ENCODE peak calls at places on chromosome 2, in seven cellular contexts. Y, U, G, V, R, W and H are unnamed samples.
A peak's percentile ranks its signal among the peaks of the same experiment; 100 is the strongest.

GRCh38 chr2:795245-796041 is 118.2 kb upstream of the TMEM18 start:
- DNase-seq in Y (no peak), U (no peak), G (no peak), V (no peak), R (no peak), W (no peak), H (no peak)

GRCh38 chr2:126175222-126175621 is 480.7 kb upstream of the GYPC start:
- DNase-seq in Y (no peak), U (no peak), G (no peak), V (no peak), R (no peak), W (no peak), H (no peak)

GRCh38 chr2:43041661-43042360 is 184.6 kb downstream of the ZFP36L2 start:
- DNase-seq in Y (no peak), U (no peak), G (no peak), V (no peak), R (no peak), W (peak; percentile 98), H (no peak)

GRCh38 chr2:240433973-240434727 is 1.3 kb upstream of the GPC1 start:
- DNase-seq in Y (peak; percentile 2), U (no peak), G (no peak), V (peak; percentile 5), R (no peak), W (peak; percentile 97), H (peak; percentile 98)

GRCh38 chr2:223488814-223489213 is 113.3 kb downstream of the SCG2 start:
- DNase-seq in Y (no peak), U (no peak), G (no peak), V (no peak), R (no peak), W (no peak), H (no peak)

GRCh38 chr2:232219932-232220331 is 158.6 kb upstream of the ALPP start:
- DNase-seq in Y (no peak), U (no peak), G (no peak), V (no peak), R (no peak), W (no peak), H (no peak)

GRCh38 chr2:27065128-27065527 is 6.3 kb downstream of the OST4 start:
- DNase-seq in Y (no peak), U (no peak), G (no peak), V (no peak), R (no peak), W (no peak), H (no peak)

GRCh38 chr2:24613154-24613814 is 122.2 kb downstream of the NCOA1 start:
- DNase-seq in Y (no peak), U (no peak), G (peak; percentile 56), V (no peak), R (no peak), W (peak; percentile 40), H (peak; percentile 48)

GRCh38 chr2:88452151-88452851 is at the start of gene FOXI3:
- DNase-seq in Y (no peak), U (no peak), G (no peak), V (no peak), R (no peak), W (no peak), H (no peak)

GRCh38 chr2:160427629-160428424 is 65.8 kb downstream of the RBMS1 start:
- DNase-seq in Y (peak; percentile 29), U (peak; percentile 19), G (peak; percentile 72), V (peak; percentile 49), R (no peak), W (peak; percentile 67), H (no peak)

GRCh38 chr2:10079192-10079930 is 850 bp downstream of the CYS1 start:
- DNase-seq in Y (peak; percentile 13), U (peak; percentile 19), G (peak; percentile 46), V (no peak), R (no peak), W (no peak), H (no peak)

GRCh38 chr2:203427061-203427460 is 98.9 kb downstream of the ABI2 start:
- DNase-seq in Y (no peak), U (no peak), G (no peak), V (no peak), R (no peak), W (no peak), H (no peak)

GRCh38 chr2:222477962-222478608 is 53.7 kb downstream of the SGPP2 start:
- DNase-seq in Y (no peak), U (no peak), G (no peak), V (no peak), R (no peak), W (no peak), H (no peak)

GRCh38 chr2:144230452-144231085 is 289.4 kb downstream of the ZEB2 start:
- DNase-seq in Y (no peak), U (no peak), G (no peak), V (no peak), R (no peak), W (no peak), H (no peak)

GRCh38 chr2:28618221-28619141 is 122.6 kb downstream of the PLB1 start:
- DNase-seq in Y (no peak), U (no peak), G (no peak), V (no peak), R (no peak), W (no peak), H (no peak)

GRCh38 chr2:11996618-11997017 is 250.2 kb downstream of the LPIN1 start:
- DNase-seq in Y (no peak), U (no peak), G (no peak), V (no peak), R (no peak), W (peak; percentile 39), H (no peak)

GRCh38 chr2:130251520-130251864 is 53.3 kb upstream of the TUBA3E start:
- DNase-seq in Y (no peak), U (no peak), G (no peak), V (no peak), R (no peak), W (no peak), H (no peak)

GRCh38 chr2:34985474-34985873 is 1370.1 kb upstream of the CRIM1 start:
- DNase-seq in Y (no peak), U (no peak), G (no peak), V (no peak), R (no peak), W (no peak), H (no peak)

GRCh38 chr2:145460151-145460550 is 940.2 kb upstream of the ZEB2 start:
- DNase-seq in Y (no peak), U (no peak), G (no peak), V (no peak), R (no peak), W (peak; percentile 12), H (no peak)

GRCh38 chr2:187876554-187876953 is 322.3 kb upstream of the TFPI start:
- DNase-seq in Y (no peak), U (no peak), G (no peak), V (no peak), R (no peak), W (no peak), H (no peak)

GRCh38 chr2:172101008-172101706 is 1.5 kb downstream of the DLX2 start:
- DNase-seq in Y (no peak), U (no peak), G (no peak), V (no peak), R (no peak), W (no peak), H (no peak)

GRCh38 chr2:70190086-70190412 is 770 bp downstream of the C2orf42 start:
- DNase-seq in Y (peak; percentile 46), U (no peak), G (peak; percentile 53), V (no peak), R (peak; percentile 15), W (no peak), H (no peak)

GRCh38 chr2:178845565-178846457 is 38.6 kb upstream of the TTN start:
- DNase-seq in Y (no peak), U (no peak), G (no peak), V (no peak), R (no peak), W (no peak), H (no peak)

GRCh38 chr2:27495840-27496356 is 741 bp upstream of the GCKR start:
- DNase-seq in Y (no peak), U (no peak), G (no peak), V (no peak), R (no peak), W (no peak), H (no peak)

GRCh38 chr2:33126973-33127372 is 180.2 kb downstream of the LTBP1 start:
- DNase-seq in Y (no peak), U (no peak), G (no peak), V (no peak), R (no peak), W (no peak), H (no peak)

GRCh38 chr2:212695426-212695825 is 156.8 kb upstream of the ERBB4 start:
- DNase-seq in Y (no peak), U (no peak), G (no peak), V (no peak), R (no peak), W (no peak), H (no peak)

GRCh38 chr2:11514081-11514730 is 19.6 kb upstream of the GREB1 start:
- DNase-seq in Y (no peak), U (no peak), G (no peak), V (no peak), R (no peak), W (no peak), H (no peak)

GRCh38 chr2:230441188-230441897 is 25.3 kb downstream of the SP100 start:
- DNase-seq in Y (no peak), U (no peak), G (peak; percentile 65), V (peak; percentile 49), R (no peak), W (no peak), H (no peak)

GRCh38 chr2:45009928-45010705 is 865 bp upstream of the SIX2 start:
- DNase-seq in Y (no peak), U (no peak), G (no peak), V (no peak), R (no peak), W (no peak), H (no peak)

GRCh38 chr2:207135340-207135739 is 30.4 kb downstream of the KLF7 start:
- DNase-seq in Y (no peak), U (no peak), G (no peak), V (no peak), R (no peak), W (no peak), H (peak; percentile 20)

GRCh38 chr2:103285354-103285753 is 523.5 kb downstream of the TMEM182 start:
- DNase-seq in Y (no peak), U (no peak), G (no peak), V (no peak), R (no peak), W (no peak), H (no peak)

GRCh38 chr2:149169653-149170052 is 131.2 kb downstream of the LYPD6B start:
- DNase-seq in Y (no peak), U (no peak), G (no peak), V (no peak), R (no peak), W (no peak), H (peak; percentile 92)

GRCh38 chr2:47016172-47016913 is 100.7 kb upstream of the MCFD2 start:
- DNase-seq in Y (no peak), U (peak; percentile 45), G (no peak), V (no peak), R (no peak), W (peak; percentile 80), H (peak; percentile 70)

GRCh38 chr2:194103941-194104655 is 1552.9 kb upstream of the SLC39A10 start:
- DNase-seq in Y (no peak), U (no peak), G (no peak), V (no peak), R (no peak), W (no peak), H (no peak)

GRCh38 chr2:54725343-54726099 is 2.1 kb downstream of the EML6 start:
- DNase-seq in Y (no peak), U (no peak), G (no peak), V (no peak), R (no peak), W (no peak), H (no peak)

GRCh38 chr2:217329023-217329431 is 469.2 kb upstream of the TNP1 start:
- DNase-seq in Y (no peak), U (no peak), G (no peak), V (no peak), R (no peak), W (no peak), H (no peak)

GRCh38 chr2:113757059-113757657 is 716 bp upstream of the SLC35F5 start:
- DNase-seq in Y (no peak), U (no peak), G (peak; percentile 21), V (no peak), R (no peak), W (no peak), H (no peak)